ENCODE peak calls at places on chromosomes 13 and 19, in six cellular contexts. M, Y, F, E, G and V are unnamed samples.

GRCh38 chr19:38695319-38695683 is 47.9 kb downstream of the ACTN4 start:
- DNase-seq in F (no peak), M (no peak), E (no peak), Y (no peak), G (no peak), V (no peak)

GRCh38 chr19:50276370-50277063 is 52.7 kb downstream of the KCNC3 start:
- DNase-seq in M (no peak), E (no peak), F (no peak), Y (no peak), G (no peak), V (no peak)

GRCh38 chr13:76161143-76161542 is 525.0 kb downstream of the LMO7 start:
- DNase-seq in G (peak; percentile 17), E (no peak), M (no peak), Y (no peak), F (no peak), V (peak; percentile 19)

GRCh38 chr13:90510319-90510718 is 837.2 kb upstream of the MIR17HG start:
- DNase-seq in M (no peak), E (no peak), G (no peak), F (no peak), Y (no peak), V (no peak)

GRCh38 chr13:50358221-50358620 is 343.0 kb downstream of the KCNRG start:
- DNase-seq in Y (no peak), F (no peak), E (no peak), M (no peak), G (no peak), V (no peak)

GRCh38 chr13:28137556-28137955 is 789 bp upstream of the PAN3 start:
- DNase-seq in E (no peak), G (no peak), M (no peak), F (no peak), Y (peak; percentile 5), V (no peak)

GRCh38 chr19:42363614-42364346 is 26.3 kb downstream of the CNFN start:
- DNase-seq in G (no peak), E (no peak), Y (no peak), M (peak; percentile 65), F (no peak), V (no peak)

GRCh38 chr13:67070306-67070705 is 159.8 kb downstream of the PCDH9 start:
- DNase-seq in E (no peak), F (no peak), M (no peak), Y (no peak), G (no peak), V (no peak)

GRCh38 chr13:80666782-80667537 is 326.0 kb upstream of the SPRY2 start:
- DNase-seq in F (no peak), G (no peak), E (no peak), M (no peak), Y (no peak), V (no peak)
- TF ChIP-seq POLR2A in F (no peak), G (no peak), E (no peak), M (no peak), Y (no peak), V (no peak)

GRCh38 chr19:48637449-48637947 is 319 bp upstream of the DBP start:
- DNase-seq in Y (peak; percentile 99), F (peak; percentile 100), E (peak; percentile 100), G (peak; percentile 99), M (peak; percentile 100), V (peak; percentile 100)

GRCh38 chr19:48639483-48640375 is 2.5 kb upstream of the DBP start:
- DNase-seq in Y (no peak), F (no peak), E (no peak), M (no peak), G (no peak), V (peak; percentile 34)

GRCh38 chr19:48636859-48637448 is at the start of gene DBP:
- DNase-seq in E (peak; percentile 76), F (peak; percentile 94), G (no peak), M (peak; percentile 79), Y (no peak), V (peak; percentile 73)

GRCh38 chr19:48638831-48639381 is 1.7 kb upstream of the DBP start:
- DNase-seq in E (peak; percentile 70), Y (no peak), G (no peak), F (no peak), M (no peak), V (no peak)

DNA sequence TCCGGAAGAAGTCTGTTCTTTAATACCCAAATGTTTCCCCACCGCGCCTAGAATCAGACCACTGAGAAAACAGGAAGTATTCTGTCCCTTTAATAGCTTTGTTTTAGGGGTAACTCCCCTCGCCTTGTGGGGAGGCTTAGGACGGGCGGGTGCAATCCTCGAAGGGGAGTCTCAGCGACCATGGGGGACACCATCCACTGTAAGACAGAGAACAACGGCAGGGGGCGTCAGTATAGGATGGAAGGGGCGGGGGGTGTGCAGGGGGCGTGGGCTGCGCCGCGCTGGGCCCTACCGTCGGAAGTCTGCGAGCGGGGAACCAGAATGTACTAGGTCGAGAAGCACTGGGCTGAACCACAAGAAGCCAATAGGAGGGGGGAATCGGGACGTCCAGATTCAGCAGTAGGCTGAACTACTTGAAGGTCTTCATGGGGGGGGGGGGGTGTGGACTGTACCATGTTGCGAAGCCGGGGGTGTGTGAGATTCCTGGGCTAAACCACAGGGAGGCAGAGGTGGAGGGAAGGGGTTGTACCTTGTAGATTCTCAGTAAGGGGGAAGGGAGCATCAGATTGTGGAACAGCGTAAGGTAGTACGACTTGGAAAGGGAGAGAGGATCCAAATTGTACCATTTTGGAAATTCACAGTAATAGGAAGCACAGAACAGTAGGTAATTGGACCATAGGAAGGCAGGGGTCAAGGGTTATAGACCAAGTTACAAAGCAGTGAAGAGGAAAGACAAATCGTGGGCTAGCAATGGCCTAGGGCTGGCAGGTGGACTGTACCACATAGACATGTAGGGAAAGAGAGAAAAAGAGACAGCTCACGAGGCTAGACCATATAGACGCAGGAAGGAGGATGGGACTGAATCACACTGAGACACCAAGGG is 1.0 kb upstream of the DBP start:
- DNase-seq in F (peak; percentile 95), M (peak; percentile 98), Y (peak; percentile 88), E (peak; percentile 88), G (peak; percentile 96), V (peak; percentile 90)
- TF ChIP-seq POLR2A in F (no peak), M (no peak), Y (peak; percentile 53), E (peak; percentile 61), G (no peak), V (no peak)

DNA sequence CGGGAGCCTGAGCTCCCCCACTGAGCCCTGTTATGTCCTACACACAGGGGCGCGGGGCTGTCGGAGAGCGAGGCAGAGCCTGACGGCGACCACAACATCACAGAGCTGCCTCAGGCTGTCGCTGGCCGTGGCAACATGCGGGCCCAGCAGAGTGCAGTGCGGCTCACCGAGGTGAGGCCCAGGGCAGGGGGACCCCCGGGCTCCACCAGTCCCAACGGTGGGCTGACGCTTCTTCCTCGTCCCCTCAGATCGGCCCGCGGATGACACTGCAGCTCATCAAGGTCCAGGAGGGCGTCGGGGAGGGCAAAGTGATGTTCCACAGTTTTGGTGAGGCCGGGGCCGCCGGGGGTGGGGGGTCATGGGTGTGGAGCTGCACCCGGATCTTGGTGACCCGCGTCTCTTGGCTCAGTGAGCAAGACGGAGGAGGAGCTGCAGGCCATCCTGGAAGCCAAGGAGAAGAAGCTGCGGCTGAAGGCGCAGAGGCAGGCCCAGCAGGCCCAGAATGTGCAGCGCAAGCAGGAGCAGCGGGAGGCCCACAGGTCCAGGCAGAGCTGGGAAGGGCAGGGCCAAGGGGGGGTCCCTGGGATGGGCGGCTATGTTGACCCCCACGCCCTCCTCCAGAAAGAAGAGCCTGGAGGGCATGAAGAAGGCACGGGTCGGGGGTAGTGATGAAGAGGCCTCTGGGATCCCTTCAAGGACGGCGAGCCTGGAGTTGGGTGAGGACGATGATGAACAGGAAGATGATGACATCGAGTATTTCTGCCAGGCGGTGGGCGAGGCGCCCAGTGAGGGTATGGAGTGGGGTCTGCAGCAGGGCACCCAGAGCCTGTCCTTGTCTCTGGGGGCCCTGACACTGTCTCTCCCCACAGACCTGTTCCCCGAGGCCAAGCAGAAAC is 1.2 kb upstream of the P2RY11 start:
- DNase-seq in M (no peak), E (no peak), F (no peak), Y (no peak), G (no peak), V (no peak)
- TF ChIP-seq POLR2A in M (no peak), E (no peak), F (no peak), Y (no peak), G (no peak), V (no peak)

GRCh38 chr13:114131581-114132418 is 623 bp downstream of the RASA3 start:
- DNase-seq in Y (no peak), M (peak; percentile 12), G (no peak), F (no peak), E (peak; percentile 52), V (no peak)

GRCh38 chr13:114130131-114130707 is 2.2 kb downstream of the RASA3 start:
- DNase-seq in G (no peak), M (no peak), Y (no peak), F (no peak), E (no peak), V (no peak)

GRCh38 chr13:114132419-114133121 is at the start of gene RASA3:
- DNase-seq in Y (peak; percentile 61), F (peak; percentile 91), M (peak; percentile 54), E (peak; percentile 85), G (peak; percentile 79), V (peak; percentile 91)

GRCh38 chr13:114129649-114130062 is 2.8 kb downstream of the RASA3 start:
- DNase-seq in E (no peak), M (no peak), G (no peak), Y (no peak), F (no peak), V (no peak)

GRCh38 chr13:114130708-114131580 is 1.5 kb downstream of the RASA3 start:
- DNase-seq in F (no peak), Y (no peak), M (peak; percentile 18), E (no peak), G (peak; percentile 91), V (peak; percentile 73)
- TF ChIP-seq POLR2A in F (no peak), Y (no peak), M (no peak), E (no peak), G (peak; percentile 93), V (no peak)

DNA sequence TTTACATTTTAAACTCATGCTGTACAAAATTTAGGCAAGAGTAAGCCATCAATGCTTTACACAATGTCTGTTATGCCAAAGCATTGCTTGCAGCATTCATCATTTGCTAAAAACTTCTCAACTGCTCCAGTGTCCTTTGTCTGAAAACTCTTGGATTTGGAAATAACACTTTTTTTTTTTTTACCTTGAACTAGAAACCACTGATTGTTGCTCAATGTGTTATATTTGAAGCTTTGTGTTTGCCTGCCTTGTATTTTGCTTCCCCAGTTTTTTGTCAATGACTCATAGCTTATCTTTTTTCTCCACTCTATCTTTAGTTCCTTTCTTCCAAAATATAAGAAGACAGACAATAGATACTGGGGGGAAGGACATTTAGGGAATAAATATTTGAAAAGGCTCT is 31.3 kb downstream of the CCDC122 start:
- DNase-seq in M (peak; percentile 1), E (no peak), F (no peak), Y (no peak), G (peak; percentile 71), V (no peak)
- TF ChIP-seq POLR2A in M (no peak), E (no peak), F (no peak), Y (no peak), G (no peak), V (no peak)